ENCODE peak calls at places on chromosomes 11 and 22, in five cellular contexts. L is thoracic aorta; G is left ventricle myocardium superior; Q is BE2C; N is activated T-cell treated with anti-CD3 and anti-CD28 coated beads, Interleukin-2, amount 50 U/mL, for 72 hours. W is an unnamed sample.

GRCh38 chr22:23230348-23231068 is 50.2 kb downstream of the BCR start:
- DNase-seq in G (no peak), Q (no peak), N (no peak), L (no peak), W (no peak)

GRCh38 chr11:13114566-13115465 is 105.7 kb downstream of the RASSF10 start:
- DNase-seq in L (no peak), N (no peak), Q (peak), G (no peak), W (no peak)

GRCh38 chr11:132062031-132062430 is 691.6 kb downstream of the NTM start:
- DNase-seq in Q (no peak), N (no peak), L (no peak), G (no peak), W (no peak)

GRCh38 chr11:64643258-64643881 is 52.4 kb downstream of the SLC22A12 start:
- DNase-seq in Q (peak), L (no peak), G (no peak), N (no peak), W (no peak)

GRCh38 chr11:46527586-46527985 is 66.2 kb downstream of the AMBRA1 start:
- DNase-seq in Q (no peak), G (no peak), N (no peak), L (no peak), W (no peak)

GRCh38 chr11:28836285-28837081 is 728.3 kb downstream of the METTL15 start:
- DNase-seq in N (no peak), Q (no peak), L (no peak), G (no peak), W (no peak)

GRCh38 chr11:117859713-117860112 is 16.7 kb downstream of the FXYD6 start:
- DNase-seq in G (no peak), Q (no peak), L (no peak), N (no peak), W (no peak)

GRCh38 chr11:78510025-78510596 is 64.6 kb downstream of the NARS2 start:
- DNase-seq in G (no peak), L (no peak), N (no peak), Q (no peak), W (no peak)

GRCh38 chr22:46484156-46484860 is 53.1 kb downstream of the CELSR1 start:
- DNase-seq in G (no peak), Q (no peak), N (no peak), L (no peak), W (no peak)

GRCh38 chr11:93603671-93604070 is 57.8 kb upstream of the CEP295 start:
- DNase-seq in G (no peak), N (no peak), L (no peak), Q (no peak), W (no peak)

GRCh38 chr22:20312396-20313191 is 7.3 kb downstream of the DGCR6L start:
- DNase-seq in G (no peak), N (no peak), L (no peak), Q (no peak), W (no peak)

GRCh38 chr11:127247261-127247660 is 246.7 kb upstream of the KIRREL3 start:
- DNase-seq in N (no peak), Q (no peak), G (no peak), L (no peak), W (no peak)

GRCh38 chr22:47205081-47205491 is 442.6 kb downstream of the TBC1D22A start:
- DNase-seq in L (no peak), Q (no peak), N (no peak), G (no peak), W (no peak)

GRCh38 chr11:104705475-104706195 is 192.6 kb downstream of the CASP12 start:
- DNase-seq in N (peak), Q (no peak), L (no peak), G (no peak), W (peak)

GRCh38 chr11:95592455-95592854 is 197.1 kb downstream of the FAM76B start:
- DNase-seq in N (no peak), L (no peak), Q (no peak), G (no peak), W (no peak)

GRCh38 chr22:46380069-46380468 is 44.6 kb downstream of the TRMU start:
- DNase-seq in Q (no peak), L (no peak), G (peak), N (no peak), W (no peak)

GRCh38 chr11:46003647-46004046 is 81.2 kb downstream of the LARGE2 start:
- DNase-seq in Q (no peak), G (no peak), L (no peak), N (no peak), W (no peak)

GRCh38 chr11:9787981-9788521 is 124.2 kb downstream of the SWAP70 start:
- DNase-seq in G (peak), Q (no peak), L (peak), N (no peak), W (no peak)

GRCh38 chr22:50063589-50064393 is 5.7 kb upstream of the TTLL8 start:
- DNase-seq in G (no peak), Q (no peak), N (no peak), L (no peak), W (no peak)

GRCh38 chr11:101362643-101363042 is 221.2 kb downstream of the TRPC6 start:
- DNase-seq in L (no peak), G (no peak), Q (no peak), N (no peak), W (no peak)

GRCh38 chr22:30205281-30206115 is 41.1 kb downstream of the LIF start:
- DNase-seq in N (no peak), G (peak), Q (peak), L (no peak), W (peak)

GRCh38 chr11:23976776-23977380 is 520.0 kb upstream of the LUZP2 start:
- DNase-seq in N (no peak), Q (no peak), G (no peak), L (no peak), W (no peak)

GRCh38 chr11:78798567-78799170 is 224.0 kb upstream of the NARS2 start:
- DNase-seq in N (peak), G (peak), Q (peak), L (peak), W (peak)